ENCODE peak calls at places on chromosomes 2 and 18, in four cellular contexts. One of them, this sample, is unnamed.

GRCh38 chr2:169693344-169693743 is 861 bp downstream of the CFAP210 start:
- DNase-seq in K562: peak; percentile 27
- DNase-seq in HL-60: peak; percentile 14
- DNase-seq in GM12878: no peak
- DNase-seq in this sample: no peak

GRCh38 chr2:65063426-65063825 is 7.2 kb downstream of the CEP68 start:
- DNase-seq in K562: no peak
- DNase-seq in GM12878: no peak
- DNase-seq in HL-60: no peak
- DNase-seq in this sample: no peak

GRCh38 chr2:32832821-32833220 is 113.9 kb upstream of the LTBP1 start:
- DNase-seq in HL-60: no peak
- DNase-seq in GM12878: no peak
- DNase-seq in K562: no peak
- DNase-seq in this sample: no peak

GRCh38 chr2:219572237-219573001 is at the start of gene INHA:
- DNase-seq in GM12878: no peak
- DNase-seq in K562: no peak
- DNase-seq in HL-60: no peak
- DNase-seq in this sample: no peak

GRCh38 chr2:98623657-98624056 is 15.3 kb downstream of the UNC50 start:
- DNase-seq in GM12878: no peak
- DNase-seq in HL-60: no peak
- DNase-seq in K562: no peak
- DNase-seq in this sample: no peak

GRCh38 chr2:1997976-1998375 is 253.7 kb upstream of the PXDN start:
- DNase-seq in GM12878: no peak
- DNase-seq in K562: no peak
- DNase-seq in HL-60: no peak
- DNase-seq in this sample: no peak

GRCh38 chr2:222087998-222088397 is 210.8 kb downstream of the PAX3 start:
- DNase-seq in GM12878: no peak
- DNase-seq in K562: no peak
- DNase-seq in HL-60: no peak
- DNase-seq in this sample: no peak

GRCh38 chr18:69518989-69519388 is 118.3 kb downstream of the DOK6 start:
- DNase-seq in K562: no peak
- DNase-seq in GM12878: no peak
- DNase-seq in HL-60: no peak
- DNase-seq in this sample: no peak

GRCh38 chr2:121736140-121736461 is 574 bp downstream of the NIFK start:
- DNase-seq in GM12878: no peak
- DNase-seq in K562: no peak
- DNase-seq in HL-60: no peak
- DNase-seq in this sample: no peak

GRCh38 chr2:53283326-53283725 is 484.3 kb upstream of the CHAC2 start:
- DNase-seq in K562: no peak
- DNase-seq in GM12878: no peak
- DNase-seq in HL-60: no peak
- DNase-seq in this sample: no peak

GRCh38 chr2:222907790-222908431 is 47.1 kb downstream of the ACSL3 start:
- DNase-seq in GM12878: no peak
- DNase-seq in K562: no peak
- DNase-seq in HL-60: no peak
- DNase-seq in this sample: no peak

GRCh38 chr2:126325202-126325601 is 330.8 kb upstream of the GYPC start:
- DNase-seq in GM12878: no peak
- DNase-seq in HL-60: no peak
- DNase-seq in K562: no peak
- DNase-seq in this sample: no peak

DNA sequence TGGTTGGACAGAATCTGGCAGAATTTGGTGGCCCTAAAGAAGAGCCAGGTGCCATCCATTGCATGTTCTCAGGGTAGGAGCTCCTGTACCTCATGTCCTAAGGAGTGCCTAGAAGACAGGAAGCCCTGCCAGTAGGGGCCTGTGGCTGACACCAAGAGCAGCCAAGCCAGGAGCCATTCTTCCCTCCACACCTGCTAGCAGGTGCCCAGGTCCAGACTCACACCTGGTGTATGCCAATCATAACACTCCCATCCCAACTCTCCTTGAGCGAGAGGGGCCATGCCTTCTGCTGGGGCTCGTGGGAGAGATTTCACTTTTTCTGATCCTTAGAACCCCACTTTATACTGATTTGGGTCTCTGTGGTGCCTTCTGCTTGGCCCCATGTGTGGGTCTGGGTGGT is 26.5 kb upstream of the TMEM37 start:
- DNase-seq in K562: no peak
- DNase-seq in HL-60: no peak
- DNase-seq in GM12878: no peak
- DNase-seq in this sample: no peak
- TF ChIP-seq SPI1 in K562: no peak
- TF ChIP-seq SPI1 in HL-60: no peak
- TF ChIP-seq SPI1 in GM12878: no peak
- TF ChIP-seq SPI1 in this sample: no peak

GRCh38 chr2:108348816-108349570 is 28.8 kb upstream of the SULT1C4 start:
- DNase-seq in HL-60: no peak
- DNase-seq in GM12878: no peak
- DNase-seq in K562: no peak
- DNase-seq in this sample: no peak
- TF ChIP-seq SPI1 in HL-60: no peak
- TF ChIP-seq SPI1 in GM12878: no peak
- TF ChIP-seq SPI1 in K562: no peak
- TF ChIP-seq SPI1 in this sample: no peak

GRCh38 chr2:229237270-229237669 is 33.8 kb downstream of the PID1 start:
- DNase-seq in GM12878: no peak
- DNase-seq in K562: no peak
- DNase-seq in HL-60: no peak
- DNase-seq in this sample: no peak

GRCh38 chr2:229231469-229231868 is 39.6 kb downstream of the PID1 start:
- DNase-seq in K562: no peak
- DNase-seq in HL-60: no peak
- DNase-seq in GM12878: no peak
- DNase-seq in this sample: no peak

GRCh38 chr2:229230911-229231310 is 40.2 kb downstream of the PID1 start:
- DNase-seq in K562: no peak
- DNase-seq in HL-60: no peak
- DNase-seq in GM12878: no peak
- DNase-seq in this sample: no peak

GRCh38 chr2:229231885-229232284 is 39.2 kb downstream of the PID1 start:
- DNase-seq in K562: no peak
- DNase-seq in GM12878: no peak
- DNase-seq in HL-60: no peak
- DNase-seq in this sample: no peak

DNA sequence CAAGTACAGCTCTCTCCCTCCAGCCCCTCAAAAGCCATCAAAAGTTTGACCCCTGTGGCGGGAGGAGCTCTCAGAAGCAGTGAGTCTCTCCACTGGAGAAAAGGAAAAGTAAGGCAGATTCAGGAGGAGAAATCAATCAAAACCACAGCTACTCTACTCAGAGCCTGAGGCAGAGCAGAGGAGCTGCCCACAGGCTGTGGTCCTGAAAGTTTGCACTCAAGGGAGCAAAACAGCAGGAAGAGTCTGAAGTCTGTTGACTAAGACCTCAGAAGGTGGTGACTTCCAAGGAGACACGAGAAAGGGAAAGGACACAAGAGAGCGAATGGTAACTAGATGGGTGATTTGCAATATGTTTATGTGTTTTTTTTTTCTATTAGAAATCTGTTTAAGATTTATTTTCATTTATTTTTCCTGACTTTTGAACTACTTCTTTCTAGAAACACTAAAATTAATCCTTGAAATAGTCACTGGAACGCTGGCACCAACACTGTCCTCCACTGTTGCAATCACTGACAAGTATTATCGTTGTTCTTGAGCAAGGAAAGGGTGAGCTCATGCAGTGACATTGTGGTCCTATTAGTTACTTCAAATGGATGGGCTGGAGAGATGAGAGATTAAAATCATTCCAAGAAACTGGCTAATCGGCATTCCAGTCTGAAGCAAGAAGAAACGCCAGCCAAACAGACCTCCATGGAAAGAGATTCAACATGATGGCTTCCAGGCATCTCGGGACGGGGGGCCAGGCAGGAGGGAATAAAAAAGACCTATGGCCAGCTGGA is 35.8 kb downstream of the PID1 start:
- DNase-seq in HL-60: no peak
- DNase-seq in K562: no peak
- DNase-seq in GM12878: no peak
- DNase-seq in this sample: no peak
- TF ChIP-seq SPI1 in HL-60: no peak
- TF ChIP-seq SPI1 in K562: no peak
- TF ChIP-seq SPI1 in GM12878: no peak
- TF ChIP-seq SPI1 in this sample: no peak

DNA sequence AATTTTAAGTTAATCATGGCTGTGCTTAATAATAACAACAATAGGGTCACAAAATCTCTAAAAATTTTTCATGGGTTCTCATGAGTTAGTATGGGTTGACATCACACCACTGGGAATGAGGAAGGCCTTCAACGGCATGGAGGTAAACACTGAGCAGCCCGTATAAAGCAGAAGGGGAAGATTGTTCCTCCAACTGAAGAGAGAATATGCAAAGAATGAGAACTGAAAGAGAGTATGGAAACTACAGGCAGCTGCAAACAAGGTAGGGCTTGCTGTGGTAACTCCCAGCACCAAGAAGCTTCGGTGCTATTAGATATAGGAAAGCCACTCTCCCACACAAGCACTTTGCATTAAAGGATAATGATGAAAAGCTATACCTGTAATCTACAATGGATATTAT is 1242.3 kb upstream of the CELF4 start:
- DNase-seq in K562: no peak
- DNase-seq in GM12878: no peak
- DNase-seq in HL-60: no peak
- DNase-seq in this sample: no peak
- TF ChIP-seq SPI1 in K562: no peak
- TF ChIP-seq SPI1 in GM12878: no peak
- TF ChIP-seq SPI1 in HL-60: no peak
- TF ChIP-seq SPI1 in this sample: no peak

GRCh38 chr2:113899166-113899565 is 9.3 kb downstream of the ACTR3 start:
- DNase-seq in GM12878: no peak
- DNase-seq in K562: no peak
- DNase-seq in HL-60: no peak
- DNase-seq in this sample: no peak
- TF ChIP-seq SPI1 in GM12878: no peak
- TF ChIP-seq SPI1 in K562: no peak
- TF ChIP-seq SPI1 in HL-60: no peak
- TF ChIP-seq SPI1 in this sample: no peak

GRCh38 chr2:74648009-74648443 is at the start of gene M1AP:
- DNase-seq in GM12878: no peak
- DNase-seq in HL-60: no peak
- DNase-seq in K562: no peak
- DNase-seq in this sample: no peak
- TF ChIP-seq SPI1 in GM12878: no peak
- TF ChIP-seq SPI1 in HL-60: no peak
- TF ChIP-seq SPI1 in K562: no peak
- TF ChIP-seq SPI1 in this sample: no peak

This sample was measured in GM12891.